ENCODE peak calls at places on chromosomes 2 and 18, in seven cellular contexts. Z is HCT116, E is K562, I is H1, K is HepG2, B is GM12878, C is Panc1. J is an unnamed sample.
A peak's percentile ranks its signal among the peaks of the same experiment; 100 is the strongest.

GRCh38 chr2:134235771-134236170 is 18.1 kb upstream of the MGAT5 start:
- DNase-seq in I (no peak), C (no peak), E (no peak), K (no peak), B (no peak), Z (no peak), J (no peak)

GRCh38 chr2:216371756-216372702 is at the start of gene MARCHF4:
- DNase-seq in E (peak; percentile 69), K (peak; percentile 12), Z (no peak), I (peak; percentile 97), B (no peak), C (no peak), J (peak; percentile 87)

GRCh38 chr18:23992119-23992940 is 22.2 kb upstream of the TTC39C start:
- DNase-seq in Z (no peak), K (no peak), B (no peak), E (no peak), C (no peak), I (no peak), J (peak; percentile 50)

GRCh38 chr2:12014088-12014960 is 267.9 kb downstream of the LPIN1 start:
- DNase-seq in K (no peak), I (no peak), Z (no peak), B (no peak), E (no peak), C (no peak), J (no peak)

GRCh38 chr18:26902296-26902695 is 36.8 kb upstream of the AQP4 start:
- DNase-seq in C (no peak), Z (no peak), I (no peak), B (no peak), K (no peak), E (no peak), J (no peak)

GRCh38 chr2:9666306-9666705 is 35.5 kb upstream of the YWHAQ start:
- DNase-seq in Z (no peak), E (no peak), K (no peak), I (no peak), C (no peak), B (no peak), J (no peak)

GRCh38 chr2:100013892-100014677 is 128.3 kb downstream of the AFF3 start:
- DNase-seq in Z (peak; percentile 81), I (no peak), C (peak; percentile 95), B (no peak), E (no peak), K (no peak), J (peak; percentile 58)

GRCh38 chr2:46029332-46029811 is 267.8 kb upstream of the EPAS1 start:
- DNase-seq in B (no peak), I (no peak), C (no peak), E (no peak), Z (no peak), K (peak; percentile 46), J (no peak)

GRCh38 chr2:36266536-36267121 is 88.9 kb upstream of the CRIM1 start:
- DNase-seq in B (no peak), C (no peak), Z (no peak), I (no peak), E (no peak), K (no peak), J (no peak)

GRCh38 chr2:102442967-102443828 is 20.2 kb downstream of the IL18RAP start:
- DNase-seq in K (peak; percentile 30), I (no peak), B (no peak), C (peak; percentile 17), E (peak; percentile 34), Z (peak; percentile 18), J (no peak)

GRCh38 chr2:42840141-42840540 is 47.8 kb upstream of the HAAO start:
- DNase-seq in B (no peak), Z (no peak), I (peak; percentile 33), E (no peak), K (no peak), C (no peak), J (no peak)

GRCh38 chr2:237256845-237257244 is 157.1 kb downstream of the COL6A3 start:
- DNase-seq in Z (no peak), C (no peak), E (no peak), K (no peak), I (no peak), B (no peak), J (no peak)

GRCh38 chr2:228023619-228024018 is 152.2 kb downstream of the DAW1 start:
- DNase-seq in C (no peak), E (no peak), Z (no peak), B (no peak), I (no peak), K (no peak), J (no peak)

DNA sequence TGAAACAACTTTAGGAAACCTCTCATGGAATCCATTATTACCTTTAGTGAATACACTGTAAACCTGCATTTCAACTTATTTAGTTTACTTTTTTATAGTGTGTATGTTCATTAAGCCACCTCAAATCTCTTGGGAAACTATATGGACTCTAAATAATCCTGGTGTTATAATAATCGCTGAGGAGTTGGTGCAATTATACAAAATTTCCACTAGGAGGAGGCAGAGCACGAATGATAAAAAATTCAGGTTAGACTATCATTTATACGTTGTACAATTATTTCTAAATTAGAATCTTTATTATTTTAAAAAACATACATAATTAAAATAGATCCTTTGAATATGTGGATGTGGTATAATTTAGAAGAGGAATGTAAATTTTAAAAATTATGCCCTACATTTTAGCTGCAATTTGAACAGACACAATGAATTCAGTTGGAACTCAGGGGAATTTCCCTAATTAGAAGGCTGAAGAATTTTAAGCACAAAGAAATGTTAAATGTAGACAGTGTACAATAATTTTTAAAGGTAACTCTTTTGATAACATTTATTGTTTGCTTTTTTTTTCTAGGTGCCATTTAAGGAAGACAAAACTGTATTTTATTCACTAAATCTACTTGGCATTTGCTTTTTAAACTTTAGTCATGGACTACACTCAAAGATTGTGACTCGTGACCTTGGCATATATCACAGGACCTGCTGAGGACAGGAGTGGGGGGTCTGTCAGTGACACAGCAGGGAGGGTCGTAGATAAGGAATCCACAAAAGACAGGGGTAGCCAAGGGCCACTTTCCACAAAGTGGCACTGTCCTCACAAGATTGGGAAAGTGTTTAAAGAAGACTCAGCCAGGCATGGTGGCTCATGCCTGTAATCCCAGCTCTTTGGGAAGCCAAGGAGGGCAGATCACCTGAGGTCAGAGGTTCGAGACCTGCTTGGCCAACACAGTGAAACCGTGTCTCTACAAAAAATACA is 45.5 kb downstream of the RAB12 start:
- DNase-seq in C (no peak), Z (no peak), B (no peak), K (no peak), E (peak; percentile 56), I (no peak), J (peak; percentile 51)
- TF ChIP-seq SIN3A in C (no peak), Z (no peak), B (no peak), K (no peak), E (no peak), I (no peak), J (no peak)

DNA sequence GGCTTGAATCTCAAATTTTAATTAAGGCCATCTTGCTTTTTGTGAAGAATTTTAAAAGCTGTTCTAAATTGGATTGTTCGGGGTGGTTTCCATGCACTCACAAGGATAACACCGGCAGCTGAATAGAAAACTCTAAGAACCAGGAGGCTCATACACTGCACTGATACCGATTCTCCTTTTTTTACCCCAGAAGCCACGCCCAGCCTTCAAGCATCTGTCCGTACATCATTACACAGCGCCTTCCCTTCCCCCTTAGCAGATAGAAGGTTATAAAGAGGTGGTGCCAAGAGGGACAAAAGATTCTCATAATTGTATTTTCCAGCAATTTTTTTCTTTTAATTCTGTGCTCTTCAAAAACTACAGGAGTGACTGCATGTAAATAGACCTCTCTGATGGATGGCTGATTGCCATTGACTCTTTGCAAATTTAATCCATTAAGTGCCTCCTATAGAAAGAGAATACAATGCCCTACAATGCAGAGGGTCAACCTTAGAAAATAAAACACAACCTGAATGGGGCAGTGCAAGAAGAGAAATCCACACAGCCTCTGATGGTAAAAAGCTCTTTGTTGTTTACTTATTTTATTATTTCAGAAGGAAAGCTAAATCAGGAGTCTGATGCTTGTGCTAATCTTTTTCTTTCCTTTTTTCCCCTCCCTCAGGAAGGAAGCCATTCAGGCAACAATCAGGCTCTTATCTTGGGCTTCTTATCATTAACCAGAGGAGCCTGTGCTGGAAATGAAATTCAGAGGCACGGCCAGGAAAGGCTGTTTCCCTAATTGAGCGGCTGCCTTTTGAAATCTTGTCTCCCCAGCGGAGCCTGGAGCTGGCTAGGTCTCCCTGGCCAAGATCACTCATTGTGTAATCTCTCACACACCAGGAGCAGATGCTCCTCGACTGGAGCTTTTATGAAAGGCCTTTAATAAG is 198.9 kb upstream of the NABP1 start:
- DNase-seq in I (no peak), K (peak; percentile 23), Z (no peak), C (no peak), E (no peak), B (no peak), J (peak; percentile 71)
- TF ChIP-seq SIN3A in I (no peak), K (no peak), Z (no peak), C (no peak), E (no peak), B (no peak), J (no peak)

DNA sequence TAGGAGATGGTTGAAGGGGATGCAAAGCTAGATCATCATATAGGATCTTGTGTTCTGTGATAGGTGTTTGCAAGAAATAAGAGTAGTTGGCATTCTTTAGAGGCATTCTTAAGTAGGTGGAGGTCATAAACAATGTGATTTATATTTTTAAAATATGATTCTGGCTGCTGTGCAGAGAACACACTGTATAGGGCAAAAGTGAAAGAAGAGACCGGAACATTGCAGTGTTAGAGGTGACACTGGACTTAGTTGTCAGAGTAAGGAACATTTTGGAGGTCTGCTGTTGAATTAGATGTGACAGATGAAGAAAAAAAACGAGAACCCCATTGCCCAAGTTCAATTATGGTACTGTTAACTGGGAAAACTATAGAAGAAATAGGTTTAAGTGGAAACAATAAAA is 37.7 kb downstream of the HAT1 start:
- DNase-seq in Z (no peak), E (no peak), C (no peak), I (no peak), K (no peak), B (no peak), J (no peak)
- TF ChIP-seq SIN3A in Z (no peak), E (no peak), C (no peak), I (no peak), K (no peak), B (no peak), J (no peak)

DNA sequence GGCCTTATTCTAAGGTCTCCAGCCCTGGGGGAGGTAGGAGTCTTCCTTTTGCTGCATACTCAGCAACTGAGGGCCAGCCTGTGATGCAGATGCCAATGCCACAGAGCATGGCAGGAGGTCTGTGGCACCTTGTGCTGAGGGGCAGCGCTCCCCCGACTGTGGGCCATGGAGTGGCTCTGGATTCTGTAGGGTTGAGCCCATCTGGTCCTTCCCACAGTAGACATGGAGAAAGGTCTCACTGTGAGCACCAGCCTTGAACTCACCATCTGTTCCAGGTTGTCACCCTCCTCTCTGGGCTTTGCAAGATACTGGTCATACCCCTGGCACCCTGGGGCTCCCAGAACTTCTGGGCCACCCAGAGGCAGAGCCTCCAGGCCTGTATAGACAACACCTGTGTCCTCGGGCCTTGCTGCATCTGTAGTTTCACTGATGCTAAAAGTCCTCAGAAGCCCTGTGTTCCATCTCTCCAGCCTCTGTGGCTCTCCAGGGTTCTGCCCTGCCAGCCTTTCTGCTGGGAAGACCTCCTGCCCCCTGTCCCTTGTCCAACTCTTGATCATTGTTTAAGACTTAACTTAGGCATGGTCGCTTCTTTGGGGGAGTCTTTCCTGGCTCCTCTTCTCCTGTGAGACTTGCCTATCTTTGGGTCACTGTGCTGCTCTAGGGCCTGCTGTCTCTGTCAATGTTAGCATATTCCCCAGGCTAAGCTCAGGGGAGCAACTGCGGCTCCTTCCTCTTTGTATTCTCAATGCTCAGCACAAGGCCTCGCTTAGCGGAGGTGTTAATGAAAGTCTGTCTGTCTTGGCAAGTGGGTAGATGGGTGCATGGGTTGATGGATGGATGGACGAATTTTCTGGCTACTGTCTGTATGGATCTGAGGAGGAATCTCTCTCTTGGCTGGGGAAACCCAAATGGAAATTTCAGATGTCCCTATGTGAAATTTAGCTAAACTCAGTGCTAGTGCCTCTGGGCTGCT is 160.9 kb downstream of the DYSF start:
- DNase-seq in B (no peak), C (no peak), E (no peak), I (peak; percentile 33), Z (no peak), K (no peak), J (no peak)
- TF ChIP-seq SIN3A in B (no peak), C (no peak), E (no peak), I (no peak), Z (no peak), K (no peak), J (no peak)

J was measured in SK-N-SH.